ENCODE peak calls at places on chromosomes 1 and 21, in six cellular contexts. One of them, this sample, is unnamed.

GRCh38 chr1:167679714-167680113 is 42.1 kb upstream of the MPZL1 start:
- DNase-seq in trophoblast cell: no peak
- DNase-seq in neuronal stem cell: no peak
- DNase-seq in IMR-90: no peak
- DNase-seq in mesenchymal stem cell: no peak
- DNase-seq in H1: no peak
- DNase-seq in this sample: no peak

GRCh38 chr1:107664882-107665871 is 299.8 kb downstream of the VAV3 start:
- DNase-seq in IMR-90: no peak
- DNase-seq in H1: no peak
- DNase-seq in neuronal stem cell: no peak
- DNase-seq in mesenchymal stem cell: no peak
- DNase-seq in trophoblast cell: peak
- DNase-seq in this sample: no peak

GRCh38 chr1:118827207-118827606 is 160.9 kb downstream of the TBX15 start:
- DNase-seq in mesenchymal stem cell: no peak
- DNase-seq in trophoblast cell: no peak
- DNase-seq in H1: no peak
- DNase-seq in neuronal stem cell: no peak
- DNase-seq in IMR-90: no peak
- DNase-seq in this sample: no peak

GRCh38 chr1:100866041-100866900 is 28.4 kb downstream of the EXTL2 start:
- DNase-seq in trophoblast cell: no peak
- DNase-seq in H1: no peak
- DNase-seq in neuronal stem cell: peak
- DNase-seq in IMR-90: peak
- DNase-seq in mesenchymal stem cell: peak
- DNase-seq in this sample: peak

GRCh38 chr1:151728151-151728711 is 6.9 kb downstream of the RIIAD1 start:
- DNase-seq in trophoblast cell: no peak
- DNase-seq in mesenchymal stem cell: no peak
- DNase-seq in H1: no peak
- DNase-seq in neuronal stem cell: no peak
- DNase-seq in IMR-90: peak
- DNase-seq in this sample: peak

GRCh38 chr1:116908266-116908665 is 1.4 kb upstream of the PTGFRN start:
- DNase-seq in trophoblast cell: no peak
- DNase-seq in IMR-90: no peak
- DNase-seq in H1: no peak
- DNase-seq in neuronal stem cell: no peak
- DNase-seq in mesenchymal stem cell: no peak
- DNase-seq in this sample: no peak

GRCh38 chr21:45607021-45607921 is 36.3 kb upstream of the PCBP3 start:
- DNase-seq in IMR-90: peak
- DNase-seq in H1: no peak
- DNase-seq in trophoblast cell: no peak
- DNase-seq in mesenchymal stem cell: no peak
- DNase-seq in neuronal stem cell: no peak
- DNase-seq in this sample: no peak

GRCh38 chr21:32248616-32249550 is 30.0 kb downstream of the MIS18A start:
- DNase-seq in trophoblast cell: no peak
- DNase-seq in H1: no peak
- DNase-seq in IMR-90: peak
- DNase-seq in mesenchymal stem cell: no peak
- DNase-seq in neuronal stem cell: no peak
- DNase-seq in this sample: no peak

GRCh38 chr1:93976291-93976690 is 67.1 kb upstream of the GCLM start:
- DNase-seq in neuronal stem cell: no peak
- DNase-seq in H1: no peak
- DNase-seq in mesenchymal stem cell: no peak
- DNase-seq in trophoblast cell: peak
- DNase-seq in IMR-90: no peak
- DNase-seq in this sample: peak

GRCh38 chr21:43969115-43969444 is 43.0 kb upstream of the TRAPPC10 start:
- DNase-seq in trophoblast cell: no peak
- DNase-seq in IMR-90: no peak
- DNase-seq in mesenchymal stem cell: no peak
- DNase-seq in neuronal stem cell: no peak
- DNase-seq in H1: no peak
- DNase-seq in this sample: no peak

GRCh38 chr1:220726634-220727033 is 21.5 kb upstream of the MTARC2 start:
- DNase-seq in mesenchymal stem cell: no peak
- DNase-seq in IMR-90: no peak
- DNase-seq in trophoblast cell: no peak
- DNase-seq in neuronal stem cell: no peak
- DNase-seq in H1: no peak
- DNase-seq in this sample: no peak

GRCh38 chr1:159214149-159214760 is 9.6 kb downstream of the ACKR1 start:
- DNase-seq in mesenchymal stem cell: peak
- DNase-seq in neuronal stem cell: no peak
- DNase-seq in H1: no peak
- DNase-seq in trophoblast cell: peak
- DNase-seq in IMR-90: peak
- DNase-seq in this sample: peak

GRCh38 chr1:22721122-22721873 is 10.7 kb downstream of the EPHB2 start:
- DNase-seq in trophoblast cell: no peak
- DNase-seq in IMR-90: no peak
- DNase-seq in neuronal stem cell: no peak
- DNase-seq in mesenchymal stem cell: no peak
- DNase-seq in H1: no peak
- DNase-seq in this sample: no peak

GRCh38 chr1:6148497-6149241 is 31.5 kb downstream of the CHD5 start:
- DNase-seq in mesenchymal stem cell: peak
- DNase-seq in IMR-90: no peak
- DNase-seq in H1: peak
- DNase-seq in trophoblast cell: no peak
- DNase-seq in neuronal stem cell: peak
- DNase-seq in this sample: peak

GRCh38 chr1:115409853-115410150 is 71.8 kb upstream of the NGF start:
- DNase-seq in IMR-90: no peak
- DNase-seq in mesenchymal stem cell: no peak
- DNase-seq in trophoblast cell: no peak
- DNase-seq in H1: no peak
- DNase-seq in neuronal stem cell: no peak
- DNase-seq in this sample: no peak

GRCh38 chr1:89487972-89488371 is 36.7 kb upstream of the LRRC8B start:
- DNase-seq in neuronal stem cell: no peak
- DNase-seq in mesenchymal stem cell: no peak
- DNase-seq in IMR-90: no peak
- DNase-seq in H1: no peak
- DNase-seq in trophoblast cell: no peak
- DNase-seq in this sample: no peak

GRCh38 chr1:8133657-8134430 is 107.7 kb upstream of the ERRFI1 start:
- DNase-seq in trophoblast cell: no peak
- DNase-seq in mesenchymal stem cell: peak
- DNase-seq in IMR-90: peak
- DNase-seq in H1: no peak
- DNase-seq in neuronal stem cell: no peak
- DNase-seq in this sample: no peak

GRCh38 chr1:78231894-78232293 is 186.1 kb downstream of the GIPC2 start:
- DNase-seq in trophoblast cell: no peak
- DNase-seq in mesenchymal stem cell: no peak
- DNase-seq in H1: no peak
- DNase-seq in neuronal stem cell: no peak
- DNase-seq in IMR-90: no peak
- DNase-seq in this sample: no peak

DNA sequence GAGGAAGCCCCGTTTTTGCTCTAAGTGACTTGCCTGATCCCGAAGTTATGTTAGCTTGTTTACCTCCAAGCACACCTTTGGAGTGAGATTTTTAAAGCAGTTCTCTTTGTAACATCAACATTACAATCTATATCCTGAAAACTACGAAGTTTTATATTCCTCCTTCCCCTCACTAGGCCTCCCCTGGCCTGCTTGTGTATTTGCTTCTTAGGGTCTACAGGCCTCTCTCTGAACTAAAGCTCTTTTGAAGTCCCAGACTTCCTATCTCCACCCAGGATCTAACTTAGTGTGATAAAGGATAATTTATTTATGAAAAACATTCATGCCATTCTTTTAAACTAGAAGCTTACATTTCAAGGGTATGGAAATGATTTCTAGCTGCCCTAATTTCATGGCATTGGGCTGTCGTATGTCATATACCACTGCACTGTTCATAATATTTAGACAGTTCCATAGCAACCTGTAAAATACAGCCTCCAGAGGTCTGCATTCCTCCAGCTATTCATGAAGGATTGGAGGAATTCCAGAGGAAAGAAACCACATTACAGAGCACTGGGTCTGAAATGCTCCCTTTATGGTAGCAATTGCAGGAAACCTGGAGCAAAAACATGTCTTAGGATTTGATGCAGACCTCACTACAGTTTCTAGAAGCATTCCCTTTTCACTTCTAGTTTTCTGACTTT is 36.0 kb upstream of the RGS1 start:
- DNase-seq in H1: no peak
- DNase-seq in trophoblast cell: peak
- DNase-seq in neuronal stem cell: peak
- DNase-seq in mesenchymal stem cell: peak
- DNase-seq in IMR-90: peak
- DNase-seq in this sample: peak
- H2BK120ac ChIP-seq in H1: no peak
- H2BK120ac ChIP-seq in trophoblast cell: peak
- H2BK120ac ChIP-seq in neuronal stem cell: no peak
- H2BK120ac ChIP-seq in mesenchymal stem cell: peak
- H2BK120ac ChIP-seq in IMR-90: peak
- H2BK120ac ChIP-seq in this sample: no peak

DNA sequence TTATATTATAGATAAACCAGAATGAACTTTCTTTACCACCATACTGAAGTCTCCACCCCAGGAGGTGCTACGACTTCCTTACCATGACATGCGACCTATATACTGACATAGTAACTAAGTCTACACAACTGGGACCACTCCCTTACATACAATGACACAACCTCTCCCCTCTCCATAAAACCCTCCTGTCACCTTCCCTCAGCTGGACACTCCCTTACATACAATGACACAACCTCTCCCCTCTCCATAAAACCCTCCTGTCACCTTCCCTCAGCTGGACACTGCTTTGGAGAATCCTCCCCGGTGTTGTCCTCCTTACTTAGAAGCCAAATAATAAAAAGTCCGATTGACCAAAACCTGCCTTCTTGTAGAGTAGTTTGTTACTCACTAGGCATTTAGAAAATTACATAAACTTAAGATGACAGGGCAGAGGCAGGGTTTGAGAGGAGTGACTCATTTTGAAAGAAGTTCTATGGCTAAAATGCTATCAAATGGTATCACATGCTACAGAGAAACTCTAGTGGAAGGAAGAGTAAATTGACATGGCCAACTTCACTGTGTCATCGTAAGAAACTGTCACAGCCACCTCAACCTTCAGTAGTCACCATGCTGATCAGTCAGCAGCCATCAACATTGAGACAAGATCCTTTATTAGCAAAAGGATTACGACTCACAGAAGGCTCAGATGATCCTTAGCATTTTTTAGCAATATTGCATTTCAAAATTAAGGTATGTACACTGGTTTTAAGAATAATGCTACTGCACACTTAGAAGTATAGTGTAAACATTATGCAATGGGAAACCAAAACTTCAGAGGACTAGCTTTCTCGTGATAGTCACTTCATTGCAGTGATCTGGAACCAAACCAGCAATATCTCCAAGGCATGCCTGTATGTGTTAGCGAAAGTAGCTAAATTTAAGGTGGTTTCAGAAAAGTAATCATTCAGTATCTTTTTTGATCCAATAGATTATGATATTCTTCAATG is 56.4 kb downstream of the AHCTF1 start:
- DNase-seq in mesenchymal stem cell: peak
- DNase-seq in neuronal stem cell: no peak
- DNase-seq in trophoblast cell: peak
- DNase-seq in H1: no peak
- DNase-seq in IMR-90: peak
- DNase-seq in this sample: peak
- H3K4me2 ChIP-seq in mesenchymal stem cell: no peak
- H3K4me2 ChIP-seq in neuronal stem cell: no peak
- H3K4me2 ChIP-seq in trophoblast cell: no peak
- H3K4me2 ChIP-seq in H1: no peak
- H3K4me2 ChIP-seq in IMR-90: peak
- H3K4me2 ChIP-seq in this sample: no peak

GRCh38 chr1:81478217-81478616 is 322.5 kb upstream of the ADGRL2 start:
- DNase-seq in H1: no peak
- DNase-seq in neuronal stem cell: no peak
- DNase-seq in mesenchymal stem cell: no peak
- DNase-seq in trophoblast cell: no peak
- DNase-seq in IMR-90: no peak
- DNase-seq in this sample: peak
- H3K4me3 ChIP-seq in H1: no peak
- H3K4me3 ChIP-seq in neuronal stem cell: no peak
- H3K4me3 ChIP-seq in mesenchymal stem cell: no peak
- H3K4me3 ChIP-seq in trophoblast cell: no peak
- H3K4me3 ChIP-seq in IMR-90: no peak
- H3K4me3 ChIP-seq in this sample: no peak

GRCh38 chr1:161020573-161021167 is at the start of gene F11R:
- DNase-seq in H1: no peak
- DNase-seq in trophoblast cell: peak
- DNase-seq in IMR-90: no peak
- DNase-seq in neuronal stem cell: peak
- DNase-seq in mesenchymal stem cell: peak
- DNase-seq in this sample: peak
- H2BK120ac ChIP-seq in H1: peak
- H2BK120ac ChIP-seq in trophoblast cell: peak
- H2BK120ac ChIP-seq in IMR-90: no peak
- H2BK120ac ChIP-seq in neuronal stem cell: peak
- H2BK120ac ChIP-seq in mesenchymal stem cell: peak
- H2BK120ac ChIP-seq in this sample: no peak

GRCh38 chr21:41582866-41583265 is 74.9 kb upstream of the TMPRSS2 start:
- DNase-seq in H1: no peak
- DNase-seq in neuronal stem cell: no peak
- DNase-seq in trophoblast cell: no peak
- DNase-seq in IMR-90: no peak
- DNase-seq in mesenchymal stem cell: no peak
- DNase-seq in this sample: no peak

GRCh38 chr21:41583274-41583790 is 75.4 kb upstream of the TMPRSS2 start:
- DNase-seq in H1: no peak
- DNase-seq in mesenchymal stem cell: no peak
- DNase-seq in trophoblast cell: peak
- DNase-seq in IMR-90: peak
- DNase-seq in neuronal stem cell: no peak
- DNase-seq in this sample: no peak

GRCh38 chr21:41582298-41582840 is 74.4 kb upstream of the TMPRSS2 start:
- DNase-seq in trophoblast cell: no peak
- DNase-seq in mesenchymal stem cell: no peak
- DNase-seq in H1: no peak
- DNase-seq in neuronal stem cell: no peak
- DNase-seq in IMR-90: no peak
- DNase-seq in this sample: no peak

GRCh38 chr21:41580758-41581554 is 73.0 kb upstream of the TMPRSS2 start:
- DNase-seq in neuronal stem cell: peak
- DNase-seq in IMR-90: no peak
- DNase-seq in trophoblast cell: no peak
- DNase-seq in H1: no peak
- DNase-seq in mesenchymal stem cell: no peak
- DNase-seq in this sample: no peak

GRCh38 chr21:41581592-41582228 is 73.8 kb upstream of the TMPRSS2 start:
- DNase-seq in H1: no peak
- DNase-seq in mesenchymal stem cell: no peak
- DNase-seq in IMR-90: no peak
- DNase-seq in trophoblast cell: no peak
- DNase-seq in neuronal stem cell: no peak
- DNase-seq in this sample: no peak
- H3K4me2 ChIP-seq in H1: no peak
- H3K4me2 ChIP-seq in mesenchymal stem cell: no peak
- H3K4me2 ChIP-seq in IMR-90: no peak
- H3K4me2 ChIP-seq in trophoblast cell: no peak
- H3K4me2 ChIP-seq in neuronal stem cell: no peak
- H3K4me2 ChIP-seq in this sample: no peak

This sample was measured in mesendoderm.